ENCODE peak calls at places on chromosomes 3 and 15, in ten cellular contexts. One of them, this sample, is unnamed.

GRCh38 chr3:124529826-124530571 is 200.3 kb upstream of the UMPS start:
- DNase-seq in sigmoid colon: no peak
- DNase-seq in IMR-90: no peak
- DNase-seq in pancreas: no peak
- DNase-seq in activated CD8-positive, alpha-beta T cell treated with anti-CD3 and anti-CD28 coated beads for 36 hours: no peak
- DNase-seq in hepatocyte: no peak
- DNase-seq in endothelial cell: no peak
- DNase-seq in transverse colon: no peak
- DNase-seq in SK-N-SH: no peak
- DNase-seq in mucosa of descending colon: no peak
- DNase-seq in this sample: no peak

GRCh38 chr3:149581681-149582349 is 76.0 kb downstream of the WWTR1 start:
- DNase-seq in activated CD8-positive, alpha-beta T cell treated with anti-CD3 and anti-CD28 coated beads for 36 hours: no peak
- DNase-seq in IMR-90: peak; percentile 89
- DNase-seq in sigmoid colon: no peak
- DNase-seq in endothelial cell: no peak
- DNase-seq in pancreas: peak; percentile 19
- DNase-seq in hepatocyte: peak; percentile 57
- DNase-seq in transverse colon: no peak
- DNase-seq in mucosa of descending colon: no peak
- DNase-seq in SK-N-SH: no peak
- DNase-seq in this sample: no peak

GRCh38 chr15:28885630-28886430 is at the start of gene APBA2:
- DNase-seq in hepatocyte: peak; percentile 64
- DNase-seq in mucosa of descending colon: no peak
- DNase-seq in endothelial cell: peak; percentile 51
- DNase-seq in pancreas: peak; percentile 45
- DNase-seq in transverse colon: no peak
- DNase-seq in IMR-90: peak; percentile 41
- DNase-seq in sigmoid colon: no peak
- DNase-seq in activated CD8-positive, alpha-beta T cell treated with anti-CD3 and anti-CD28 coated beads for 36 hours: peak; percentile 56
- DNase-seq in SK-N-SH: peak; percentile 87
- DNase-seq in this sample: no peak

GRCh38 chr15:70376031-70376928 is 278.6 kb upstream of the TLE3 start:
- DNase-seq in SK-N-SH: no peak
- DNase-seq in pancreas: no peak
- DNase-seq in mucosa of descending colon: no peak
- DNase-seq in activated CD8-positive, alpha-beta T cell treated with anti-CD3 and anti-CD28 coated beads for 36 hours: no peak
- DNase-seq in endothelial cell: no peak
- DNase-seq in IMR-90: no peak
- DNase-seq in sigmoid colon: peak; percentile 55
- DNase-seq in transverse colon: no peak
- DNase-seq in hepatocyte: no peak
- DNase-seq in this sample: no peak

GRCh38 chr15:58771621-58772235 is 626 bp downstream of the MINDY2 start:
- DNase-seq in pancreas: peak; percentile 43
- DNase-seq in endothelial cell: no peak
- DNase-seq in SK-N-SH: no peak
- DNase-seq in activated CD8-positive, alpha-beta T cell treated with anti-CD3 and anti-CD28 coated beads for 36 hours: peak; percentile 31
- DNase-seq in transverse colon: peak; percentile 54
- DNase-seq in mucosa of descending colon: peak; percentile 66
- DNase-seq in sigmoid colon: peak; percentile 81
- DNase-seq in IMR-90: no peak
- DNase-seq in hepatocyte: peak; percentile 65
- DNase-seq in this sample: peak; percentile 32

GRCh38 chr3:107753988-107754387 is 231.2 kb downstream of the BBX start:
- DNase-seq in activated CD8-positive, alpha-beta T cell treated with anti-CD3 and anti-CD28 coated beads for 36 hours: no peak
- DNase-seq in sigmoid colon: no peak
- DNase-seq in endothelial cell: no peak
- DNase-seq in mucosa of descending colon: no peak
- DNase-seq in hepatocyte: no peak
- DNase-seq in SK-N-SH: no peak
- DNase-seq in IMR-90: no peak
- DNase-seq in transverse colon: no peak
- DNase-seq in pancreas: no peak
- DNase-seq in this sample: no peak

GRCh38 chr15:33778911-33779310 is 189.4 kb upstream of the CHRM5 start:
- DNase-seq in pancreas: no peak
- DNase-seq in transverse colon: no peak
- DNase-seq in sigmoid colon: no peak
- DNase-seq in endothelial cell: no peak
- DNase-seq in hepatocyte: no peak
- DNase-seq in SK-N-SH: no peak
- DNase-seq in mucosa of descending colon: no peak
- DNase-seq in activated CD8-positive, alpha-beta T cell treated with anti-CD3 and anti-CD28 coated beads for 36 hours: no peak
- DNase-seq in IMR-90: no peak
- DNase-seq in this sample: no peak

GRCh38 chr3:106758459-106758858 is 618.8 kb upstream of the CCDC54 start:
- DNase-seq in sigmoid colon: no peak
- DNase-seq in IMR-90: no peak
- DNase-seq in pancreas: no peak
- DNase-seq in mucosa of descending colon: no peak
- DNase-seq in transverse colon: no peak
- DNase-seq in activated CD8-positive, alpha-beta T cell treated with anti-CD3 and anti-CD28 coated beads for 36 hours: no peak
- DNase-seq in hepatocyte: no peak
- DNase-seq in endothelial cell: no peak
- DNase-seq in SK-N-SH: no peak
- DNase-seq in this sample: no peak

GRCh38 chr3:190545260-190545659 is 31.4 kb downstream of the IL1RAP start:
- DNase-seq in transverse colon: no peak
- DNase-seq in SK-N-SH: no peak
- DNase-seq in activated CD8-positive, alpha-beta T cell treated with anti-CD3 and anti-CD28 coated beads for 36 hours: no peak
- DNase-seq in pancreas: no peak
- DNase-seq in IMR-90: no peak
- DNase-seq in mucosa of descending colon: no peak
- DNase-seq in hepatocyte: no peak
- DNase-seq in endothelial cell: no peak
- DNase-seq in sigmoid colon: no peak
- DNase-seq in this sample: no peak

GRCh38 chr3:149765762-149766334 is 13.6 kb upstream of the COMMD2 start:
- DNase-seq in sigmoid colon: no peak
- DNase-seq in transverse colon: no peak
- DNase-seq in endothelial cell: no peak
- DNase-seq in hepatocyte: peak; percentile 37
- DNase-seq in activated CD8-positive, alpha-beta T cell treated with anti-CD3 and anti-CD28 coated beads for 36 hours: no peak
- DNase-seq in IMR-90: peak; percentile 67
- DNase-seq in mucosa of descending colon: no peak
- DNase-seq in SK-N-SH: peak; percentile 9
- DNase-seq in pancreas: no peak
- DNase-seq in this sample: no peak

GRCh38 chr3:123818921-123819429 is 65.2 kb downstream of the MYLK start:
- DNase-seq in SK-N-SH: no peak
- DNase-seq in transverse colon: no peak
- DNase-seq in activated CD8-positive, alpha-beta T cell treated with anti-CD3 and anti-CD28 coated beads for 36 hours: no peak
- DNase-seq in IMR-90: peak; percentile 88
- DNase-seq in mucosa of descending colon: no peak
- DNase-seq in pancreas: no peak
- DNase-seq in hepatocyte: peak; percentile 41
- DNase-seq in sigmoid colon: no peak
- DNase-seq in endothelial cell: no peak
- DNase-seq in this sample: no peak

GRCh38 chr3:36219398-36219797 is 160.9 kb upstream of the STAC start:
- DNase-seq in transverse colon: no peak
- DNase-seq in activated CD8-positive, alpha-beta T cell treated with anti-CD3 and anti-CD28 coated beads for 36 hours: no peak
- DNase-seq in mucosa of descending colon: no peak
- DNase-seq in pancreas: no peak
- DNase-seq in IMR-90: peak; percentile 3
- DNase-seq in hepatocyte: no peak
- DNase-seq in SK-N-SH: no peak
- DNase-seq in endothelial cell: no peak
- DNase-seq in sigmoid colon: no peak
- DNase-seq in this sample: no peak

DNA sequence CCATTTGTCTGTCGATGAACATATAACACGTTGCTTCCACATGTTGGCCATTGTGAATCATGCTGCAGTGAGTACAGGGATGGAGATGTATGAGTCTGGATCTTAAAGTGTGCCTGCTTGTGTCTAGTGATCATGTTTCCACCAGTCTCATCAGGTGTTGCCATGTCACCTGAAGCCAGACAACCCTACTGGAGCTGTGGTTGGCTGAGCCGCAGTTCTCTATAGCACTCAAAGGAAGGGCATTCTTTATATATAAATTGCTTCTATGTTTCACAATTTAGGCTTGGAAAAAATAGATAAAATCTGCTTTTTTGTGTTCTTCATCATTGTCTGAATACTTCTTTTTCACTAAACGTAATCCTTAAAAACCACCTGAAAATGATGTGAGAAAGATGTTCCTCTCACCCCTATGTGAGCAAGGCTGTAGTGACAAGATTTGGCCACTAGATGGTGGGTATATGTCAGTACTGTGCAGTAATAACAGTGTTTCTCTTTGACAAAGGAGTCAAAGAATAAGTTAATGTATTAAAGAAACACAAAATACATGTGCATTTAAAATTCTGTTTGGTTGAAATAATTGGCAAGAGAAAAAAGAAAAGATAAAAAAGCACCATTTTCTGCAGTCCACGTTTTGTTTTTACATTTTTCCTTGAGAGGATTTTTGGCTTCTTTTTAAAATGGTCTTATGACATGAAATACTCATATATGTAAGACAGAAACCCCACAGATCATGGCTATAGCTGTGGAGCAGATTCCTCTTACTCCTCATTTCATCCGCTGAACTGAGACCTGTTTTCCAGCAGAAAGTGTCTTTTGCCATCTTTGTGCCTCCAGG is 394.5 kb upstream of the DPPA4 start:
- DNase-seq in SK-N-SH: peak; percentile 31
- DNase-seq in hepatocyte: peak; percentile 77
- DNase-seq in sigmoid colon: no peak
- DNase-seq in mucosa of descending colon: peak; percentile 88
- DNase-seq in activated CD8-positive, alpha-beta T cell treated with anti-CD3 and anti-CD28 coated beads for 36 hours: peak; percentile 71
- DNase-seq in pancreas: peak; percentile 45
- DNase-seq in IMR-90: peak; percentile 72
- DNase-seq in endothelial cell: peak; percentile 58
- DNase-seq in transverse colon: peak; percentile 51
- DNase-seq in this sample: peak; percentile 15
- TF ChIP-seq CTCF in SK-N-SH: peak; percentile 92
- TF ChIP-seq CTCF in hepatocyte: peak; percentile 91
- TF ChIP-seq CTCF in sigmoid colon: peak; percentile 72
- TF ChIP-seq CTCF in mucosa of descending colon: peak; percentile 79
- TF ChIP-seq CTCF in activated CD8-positive, alpha-beta T cell treated with anti-CD3 and anti-CD28 coated beads for 36 hours: peak; percentile 93
- TF ChIP-seq CTCF in pancreas: peak; percentile 87
- TF ChIP-seq CTCF in IMR-90: peak; percentile 85
- TF ChIP-seq CTCF in endothelial cell: peak; percentile 94
- TF ChIP-seq CTCF in transverse colon: peak; percentile 89
- TF ChIP-seq CTCF in this sample: peak; percentile 66

DNA sequence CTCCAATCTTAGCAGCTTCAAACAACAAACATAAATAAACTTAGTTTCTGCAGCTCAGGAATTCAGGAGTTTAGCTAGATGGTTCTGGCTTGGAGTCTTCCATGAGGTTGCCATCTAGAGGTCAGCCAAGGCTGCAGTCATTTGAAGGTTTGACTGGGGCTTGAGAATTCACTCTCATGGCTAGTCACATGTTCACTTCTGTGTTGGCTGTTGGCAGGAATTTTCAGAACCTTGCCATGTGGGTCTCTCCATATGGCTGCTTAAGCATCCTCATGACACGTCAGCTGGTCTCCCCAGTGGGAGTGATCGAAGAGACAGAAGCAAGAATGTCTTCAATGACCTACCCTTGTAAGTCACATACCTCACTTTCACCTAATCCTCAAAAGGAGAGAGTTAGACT is 269.2 kb upstream of the CNTN3 start:
- DNase-seq in activated CD8-positive, alpha-beta T cell treated with anti-CD3 and anti-CD28 coated beads for 36 hours: no peak
- DNase-seq in transverse colon: no peak
- DNase-seq in pancreas: peak; percentile 30
- DNase-seq in hepatocyte: peak; percentile 49
- DNase-seq in endothelial cell: peak; percentile 14
- DNase-seq in mucosa of descending colon: peak; percentile 2
- DNase-seq in sigmoid colon: no peak
- DNase-seq in IMR-90: peak; percentile 5
- DNase-seq in SK-N-SH: peak; percentile 13
- DNase-seq in this sample: no peak
- TF ChIP-seq CTCF in activated CD8-positive, alpha-beta T cell treated with anti-CD3 and anti-CD28 coated beads for 36 hours: no peak
- TF ChIP-seq CTCF in transverse colon: no peak
- TF ChIP-seq CTCF in pancreas: no peak
- TF ChIP-seq CTCF in hepatocyte: peak; percentile 49
- TF ChIP-seq CTCF in endothelial cell: peak; percentile 19
- TF ChIP-seq CTCF in mucosa of descending colon: no peak
- TF ChIP-seq CTCF in sigmoid colon: no peak
- TF ChIP-seq CTCF in IMR-90: peak; percentile 36
- TF ChIP-seq CTCF in SK-N-SH: peak; percentile 54
- TF ChIP-seq CTCF in this sample: peak; percentile 2

GRCh38 chr3:178663572-178663971 is 127.3 kb downstream of the KCNMB2 start:
- DNase-seq in pancreas: no peak
- DNase-seq in IMR-90: no peak
- DNase-seq in SK-N-SH: no peak
- DNase-seq in endothelial cell: no peak
- DNase-seq in sigmoid colon: no peak
- DNase-seq in mucosa of descending colon: no peak
- DNase-seq in transverse colon: no peak
- DNase-seq in hepatocyte: no peak
- DNase-seq in activated CD8-positive, alpha-beta T cell treated with anti-CD3 and anti-CD28 coated beads for 36 hours: no peak
- DNase-seq in this sample: no peak

GRCh38 chr3:178655488-178655887 is 119.3 kb downstream of the KCNMB2 start:
- DNase-seq in SK-N-SH: no peak
- DNase-seq in sigmoid colon: no peak
- DNase-seq in IMR-90: no peak
- DNase-seq in endothelial cell: no peak
- DNase-seq in pancreas: no peak
- DNase-seq in activated CD8-positive, alpha-beta T cell treated with anti-CD3 and anti-CD28 coated beads for 36 hours: no peak
- DNase-seq in transverse colon: no peak
- DNase-seq in mucosa of descending colon: no peak
- DNase-seq in hepatocyte: no peak
- DNase-seq in this sample: no peak

DNA sequence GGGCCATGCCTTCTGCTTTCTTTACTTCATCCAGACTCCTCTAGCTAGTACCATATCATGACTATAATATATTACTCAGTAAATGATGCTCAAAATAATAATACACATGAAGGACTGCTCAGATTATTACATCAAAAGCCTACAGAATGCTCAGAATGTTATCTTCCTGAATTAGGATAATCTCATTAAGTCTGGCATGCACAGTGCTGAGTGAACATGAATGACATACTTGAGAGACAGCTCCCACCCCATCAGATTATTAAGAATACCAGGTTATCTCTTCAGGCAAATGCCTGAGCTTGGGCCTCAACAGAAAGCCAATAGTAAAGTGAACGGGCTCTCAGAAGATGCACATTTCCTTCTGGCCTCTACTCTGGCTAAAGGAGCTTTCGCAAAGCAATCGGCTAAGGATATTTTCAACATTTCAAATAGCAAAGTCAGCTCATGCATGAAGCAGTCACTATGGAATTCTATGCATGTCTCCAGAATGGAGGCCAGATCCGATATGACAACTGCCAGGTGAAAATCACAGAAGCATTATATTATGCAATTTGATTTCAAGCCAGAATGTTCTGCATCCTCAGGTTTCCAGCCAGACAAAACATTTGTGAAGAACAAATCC is 122.6 kb downstream of the KCNMB2 start:
- DNase-seq in hepatocyte: no peak
- DNase-seq in sigmoid colon: no peak
- DNase-seq in transverse colon: no peak
- DNase-seq in mucosa of descending colon: no peak
- DNase-seq in activated CD8-positive, alpha-beta T cell treated with anti-CD3 and anti-CD28 coated beads for 36 hours: no peak
- DNase-seq in SK-N-SH: no peak
- DNase-seq in IMR-90: no peak
- DNase-seq in pancreas: no peak
- DNase-seq in endothelial cell: no peak
- DNase-seq in this sample: no peak
- TF ChIP-seq CTCF in hepatocyte: no peak
- TF ChIP-seq CTCF in sigmoid colon: no peak
- TF ChIP-seq CTCF in transverse colon: no peak
- TF ChIP-seq CTCF in mucosa of descending colon: no peak
- TF ChIP-seq CTCF in activated CD8-positive, alpha-beta T cell treated with anti-CD3 and anti-CD28 coated beads for 36 hours: no peak
- TF ChIP-seq CTCF in SK-N-SH: no peak
- TF ChIP-seq CTCF in IMR-90: no peak
- TF ChIP-seq CTCF in pancreas: no peak
- TF ChIP-seq CTCF in endothelial cell: no peak
- TF ChIP-seq CTCF in this sample: no peak

GRCh38 chr3:194928831-194929594 is 243.3 kb downstream of the FAM43A start:
- DNase-seq in hepatocyte: no peak
- DNase-seq in mucosa of descending colon: peak; percentile 24
- DNase-seq in pancreas: no peak
- DNase-seq in transverse colon: no peak
- DNase-seq in IMR-90: no peak
- DNase-seq in endothelial cell: peak; percentile 47
- DNase-seq in SK-N-SH: no peak
- DNase-seq in sigmoid colon: no peak
- DNase-seq in activated CD8-positive, alpha-beta T cell treated with anti-CD3 and anti-CD28 coated beads for 36 hours: no peak
- DNase-seq in this sample: no peak
- TF ChIP-seq CTCF in hepatocyte: peak; percentile 18
- TF ChIP-seq CTCF in mucosa of descending colon: no peak
- TF ChIP-seq CTCF in pancreas: peak; percentile 18
- TF ChIP-seq CTCF in transverse colon: peak; percentile 38
- TF ChIP-seq CTCF in IMR-90: peak; percentile 20
- TF ChIP-seq CTCF in endothelial cell: peak; percentile 97
- TF ChIP-seq CTCF in SK-N-SH: no peak
- TF ChIP-seq CTCF in sigmoid colon: peak; percentile 40
- TF ChIP-seq CTCF in activated CD8-positive, alpha-beta T cell treated with anti-CD3 and anti-CD28 coated beads for 36 hours: no peak
- TF ChIP-seq CTCF in this sample: no peak

This sample was measured in GM20000.